ENCODE peak calls at places on chromosomes 6 and 20, in eight cellular contexts. A is prostate gland; D is body of pancreas; F is mucosa of descending colon; B is ovary; E is esophagus muscularis mucosa; J is DND-41; O is CD8-positive, alpha-beta T cell. C is an unnamed sample.
A peak's percentile ranks its signal among the peaks of the same experiment; 100 is the strongest.

GRCh38 chr20:21519136-21519584 is 5.3 kb upstream of the NKX2-2 start:
- DNase-seq in A (no peak), D (no peak), F (no peak), B (no peak), E (no peak), J (no peak), O (no peak), C (no peak)

GRCh38 chr6:147135211-147135672 is 69.0 kb upstream of the STXBP5 start:
- DNase-seq in A (no peak), D (no peak), F (no peak), B (no peak), E (no peak), J (no peak), O (no peak), C (no peak)

GRCh38 chr6:145848555-145848954 is 34.0 kb upstream of the FBXO30 start:
- DNase-seq in A (no peak), D (no peak), F (no peak), B (no peak), E (no peak), J (no peak), O (no peak), C (no peak)

GRCh38 chr20:52747736-52748135 is 224.4 kb upstream of the TSHZ2 start:
- DNase-seq in A (no peak), D (no peak), F (no peak), B (no peak), E (no peak), J (no peak), O (no peak), C (no peak)

GRCh38 chr6:97048771-97049170 is 124.2 kb downstream of the KLHL32 start:
- DNase-seq in A (no peak), D (no peak), F (no peak), B (no peak), E (no peak), J (no peak), O (no peak), C (no peak)

GRCh38 chr20:8223096-8223870 is 91.2 kb downstream of the PLCB1 start:
- DNase-seq in A (no peak), D (no peak), F (no peak), B (no peak), E (no peak), J (no peak), O (no peak), C (no peak)

GRCh38 chr6:51339728-51340127 is 521.1 kb downstream of the TFAP2B start:
- DNase-seq in A (no peak), D (no peak), F (no peak), B (no peak), E (no peak), J (peak; percentile 10), O (no peak), C (no peak)

GRCh38 chr20:51095755-51096509 is 73.0 kb upstream of the KCNG1 start:
- DNase-seq in A (no peak), D (no peak), F (no peak), B (no peak), E (no peak), J (no peak), O (no peak), C (no peak)

GRCh38 chr6:42970859-42971612 is 7.9 kb downstream of the PEX6 start:
- DNase-seq in A (no peak), D (no peak), F (no peak), B (no peak), E (no peak), J (no peak), O (no peak), C (no peak)

GRCh38 chr6:28090902-28091586 is 10.7 kb downstream of the ZNF165 start:
- DNase-seq in A (no peak), D (no peak), F (no peak), B (peak; percentile 28), E (no peak), J (peak; percentile 26), O (no peak), C (peak; percentile 18)

GRCh38 chr6:164826831-164827468 is 482.5 kb downstream of the C6orf118 start:
- DNase-seq in A (no peak), D (no peak), F (no peak), B (no peak), E (no peak), J (no peak), O (no peak), C (no peak)

GRCh38 chr6:36546958-36547645 is at the start of gene STK38:
- DNase-seq in A (peak; percentile 89), D (peak; percentile 93), F (peak; percentile 97), B (peak; percentile 93), E (peak; percentile 96), J (peak; percentile 94), O (peak; percentile 92), C (peak; percentile 92)
- TF ChIP-seq CTCF in A (no peak), D (no peak), F (no peak), B (no peak), E (peak; percentile 22), J (peak; percentile 43), O (no peak), C (peak; percentile 10)

GRCh38 chr6:88183503-88183902 is 17.4 kb upstream of the CNR1 start:
- DNase-seq in A (no peak), D (no peak), F (no peak), B (no peak), E (no peak), J (no peak), O (no peak), C (no peak)
- H3K9me3 ChIP-seq in A (no peaks in the 10 kb centered on the region), D (no peaks in the 10 kb centered on the region), F (no peaks in the 10 kb centered on the region), B (no peaks in the 10 kb centered on the region), E (no peaks in the 10 kb centered on the region), J (no peaks in the 10 kb centered on the region), O (no peaks in the 10 kb centered on the region), C (no peaks in the 10 kb centered on the region)

DNA sequence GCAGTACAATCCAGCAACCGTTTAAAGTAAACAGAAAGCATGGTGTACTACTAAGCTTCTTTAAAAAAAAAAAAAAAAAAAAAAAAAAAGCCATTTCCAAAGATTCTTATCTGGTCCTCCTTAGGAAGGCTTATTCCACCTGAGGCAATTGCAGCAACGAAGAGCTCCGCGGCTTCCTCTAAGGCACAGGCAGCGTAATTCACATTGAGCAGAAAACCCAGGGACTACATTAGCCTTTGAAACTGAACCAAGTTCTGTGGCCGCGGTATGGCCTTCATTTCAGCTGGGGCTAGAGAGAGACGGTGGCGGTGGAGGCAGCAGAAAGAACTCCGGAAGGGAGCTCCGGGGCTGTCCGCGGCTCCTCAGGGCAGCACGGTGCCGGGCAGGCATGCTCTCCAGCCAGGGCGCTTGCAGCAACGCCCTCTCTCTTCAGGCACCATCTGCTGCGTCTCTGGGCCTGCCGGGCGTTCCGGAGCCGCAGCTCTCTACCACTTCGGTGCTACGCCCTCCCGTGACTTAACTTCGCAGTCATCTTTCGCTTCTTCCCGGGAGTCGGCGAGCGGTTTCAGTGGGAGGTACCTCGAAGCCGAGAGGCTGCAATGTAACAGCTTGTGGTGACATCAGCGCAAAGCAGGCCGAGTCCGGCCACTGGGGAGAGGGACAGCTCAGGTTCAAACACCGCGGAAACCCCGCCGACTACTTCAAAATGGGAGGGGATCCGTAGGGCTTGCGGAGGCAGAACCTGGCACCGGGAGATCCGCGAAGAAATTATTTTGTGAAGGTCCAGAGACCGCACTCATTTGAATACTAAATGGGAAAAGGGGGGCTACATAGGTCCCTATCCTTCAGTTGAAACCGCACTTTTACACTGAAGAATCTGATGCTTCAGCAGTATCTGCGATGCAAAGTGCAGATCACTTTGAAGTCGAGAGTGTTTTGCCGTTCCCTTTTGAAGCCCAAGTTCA is 100.0 kb downstream of the DST start:
- DNase-seq in A (peak; percentile 94), D (peak; percentile 94), F (peak; percentile 92), B (peak; percentile 94), E (peak; percentile 98), J (no peak), O (peak; percentile 26), C (peak; percentile 97)
- TF ChIP-seq CTCF in A (peak; percentile 17), D (peak; percentile 46), F (no peak), B (peak; percentile 33), E (peak; percentile 66), J (no peak), O (no peak), C (peak; percentile 25)

GRCh38 chr20:29874476-29875202 is 1382.8 kb upstream of the DEFB115 start:
- DNase-seq in A (no peak), D (no peak), F (peak; percentile 7), B (no peak), E (peak; percentile 91), J (no peak), O (no peak), C (no peak)

GRCh38 chr20:29878281-29878741 is 1379.2 kb upstream of the DEFB115 start:
- DNase-seq in A (no peak), D (no peak), F (peak; percentile 26), B (no peak), E (peak; percentile 94), J (no peak), O (no peak), C (no peak)

GRCh38 chr20:29873946-29874345 is 1383.5 kb upstream of the DEFB115 start:
- DNase-seq in A (no peak), D (peak; percentile 51), F (peak; percentile 35), B (no peak), E (peak; percentile 91), J (no peak), O (no peak), C (no peak)

GRCh38 chr20:29878777-29879442 is 1378.6 kb upstream of the DEFB115 start:
- DNase-seq in A (no peak), D (no peak), F (peak; percentile 40), B (no peak), E (peak; percentile 94), J (no peak), O (no peak), C (no peak)

GRCh38 chr20:29876911-29877285 is 1380.6 kb upstream of the DEFB115 start:
- DNase-seq in A (no peak), D (no peak), F (peak; percentile 21), B (no peak), E (peak; percentile 93), J (no peak), O (no peak), C (no peak)
- H3K9me3 ChIP-seq in A (no peaks in the 10 kb centered on the region), D (no peaks in the 10 kb centered on the region), F (peaks cover 79% of the 10 kb centered on the region), B (peaks cover 4% of the 10 kb centered on the region), E (peaks cover 23% of the 10 kb centered on the region), J (peaks cover 36% of the 10 kb centered on the region), O (no peaks in the 10 kb centered on the region), C (no peaks in the 10 kb centered on the region)

DNA sequence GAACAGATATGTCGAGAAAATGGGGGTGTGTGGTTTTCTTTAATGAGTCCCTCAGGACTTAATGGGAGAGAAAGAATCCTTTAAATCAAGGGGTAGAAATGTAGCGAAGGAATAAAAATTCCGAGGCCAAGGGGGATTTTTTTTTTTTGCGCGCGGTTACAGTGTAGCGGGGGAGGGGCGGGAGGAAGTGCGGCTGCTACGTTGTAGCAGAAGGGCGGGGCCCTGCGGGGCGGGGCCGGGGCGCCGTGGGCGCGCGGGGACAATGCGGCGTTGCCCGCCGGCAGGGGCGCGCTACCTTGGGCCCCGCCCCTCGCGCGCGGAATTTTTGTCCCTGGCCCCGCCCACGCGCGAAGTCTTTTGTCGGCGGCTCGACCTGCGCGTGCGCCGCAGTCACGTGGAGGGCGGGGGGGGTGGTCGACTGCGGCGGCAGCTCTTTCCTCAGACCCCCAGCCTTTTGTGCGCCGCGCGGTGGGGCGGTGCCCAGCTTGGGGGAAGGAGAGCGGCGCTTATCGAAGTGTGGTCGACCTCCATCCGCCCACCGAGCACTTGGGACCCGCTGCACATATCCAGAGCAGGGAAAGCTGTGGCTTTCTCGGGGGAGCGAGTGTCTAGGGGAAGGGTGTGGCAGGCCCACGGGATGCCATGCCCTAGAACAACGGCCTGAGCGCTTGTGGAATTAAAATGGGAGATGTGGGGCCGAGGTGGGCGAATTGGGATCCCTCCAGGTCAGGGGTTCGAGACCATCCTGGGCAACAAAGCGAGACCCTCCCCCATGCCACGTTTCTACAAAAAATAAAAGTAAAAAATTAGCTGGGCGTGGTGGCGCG is 1.3 kb downstream of the TUBB start:
- DNase-seq in A (peak; percentile 89), D (peak; percentile 91), F (peak; percentile 94), B (peak; percentile 91), E (peak; percentile 97), J (peak; percentile 93), O (peak; percentile 96), C (peak; percentile 92)
- TF ChIP-seq CTCF in A (peak; percentile 74), D (peak; percentile 79), F (peak; percentile 42), B (peak; percentile 41), E (peak; percentile 39), J (peak; percentile 31), O (peak; percentile 36), C (no peak)